ENCODE peak calls at places on chromosomes 12 and 14, in nine cellular contexts. P is CD8-positive, alpha-beta T cell; W is foreskin fibroblast; Z is mucosa of descending colon; Y is astrocyte; T is IMR-90; G is omental fat pad; V is WERI-Rb-1; N is tibial nerve. B is an unnamed sample.

GRCh38 chr12:47249719-47250506 is 170.2 kb upstream of the AMIGO2 start:
- DNase-seq in T (no peak), G (no peak), Z (no peak), N (no peak), Y (peak), W (no peak), P (no peak), V (no peak), B (no peak)

GRCh38 chr14:77195766-77196165 is 14.2 kb downstream of the TMEM63C start:
- DNase-seq in T (no peak), N (no peak), Y (no peak), G (no peak), V (no peak), Z (no peak), W (no peak), P (no peak), B (no peak)

GRCh38 chr12:124745891-124746570 is 117.6 kb downstream of the SCARB1 start:
- DNase-seq in T (peak), Y (peak), P (peak), G (peak), V (peak), Z (peak), W (peak), N (peak), B (peak)

GRCh38 chr12:114013601-114014345 is 47.6 kb upstream of the RBM19 start:
- DNase-seq in N (no peak), W (peak), Y (no peak), G (no peak), T (peak), P (no peak), V (no peak), Z (no peak), B (no peak)

GRCh38 chr12:62075860-62076259 is 184.3 kb upstream of the USP15 start:
- DNase-seq in P (no peak), V (no peak), T (no peak), N (no peak), Z (no peak), G (no peak), W (no peak), Y (no peak), B (no peak)

GRCh38 chr12:119036878-119037493 is 55.6 kb downstream of the SRRM4 start:
- DNase-seq in Z (no peak), G (no peak), N (peak), P (no peak), Y (no peak), T (no peak), V (peak), W (no peak), B (peak)

GRCh38 chr12:59973515-59973914 is 377.7 kb downstream of the SLC16A7 start:
- DNase-seq in Y (peak), V (no peak), W (peak), P (no peak), Z (no peak), T (peak), N (no peak), G (no peak), B (no peak)

GRCh38 chr12:25701290-25701689 is 148.2 kb upstream of the LMNTD1 start:
- DNase-seq in T (peak), V (no peak), Z (no peak), G (no peak), N (no peak), W (peak), Y (peak), P (no peak), B (no peak)

GRCh38 chr12:104805186-104805585 is 152.9 kb downstream of the SLC41A2 start:
- DNase-seq in W (peak), N (no peak), T (peak), Z (no peak), P (no peak), V (no peak), Y (peak), G (no peak), B (no peak)

GRCh38 chr14:104509673-104510072 is 69.9 kb upstream of the C14orf180 start:
- DNase-seq in V (peak), T (no peak), P (no peak), G (no peak), W (no peak), Y (no peak), N (no peak), Z (no peak), B (no peak)

GRCh38 chr12:49288412-49288853 is 6.5 kb upstream of the PRPH start:
- DNase-seq in G (peak), N (peak), Y (no peak), P (peak), T (peak), Z (no peak), V (peak), W (peak), B (peak)

GRCh38 chr12:106883421-106883820 is 72.3 kb upstream of the TMEM263 start:
- DNase-seq in Z (no peak), G (no peak), Y (peak), P (no peak), W (no peak), N (no peak), V (no peak), T (peak), B (no peak)

GRCh38 chr12:94553130-94553519 is 93.5 kb upstream of the CEP83 start:
- DNase-seq in Z (no peak), V (no peak), P (no peak), W (peak), G (no peak), N (no peak), Y (peak), T (peak), B (no peak)

GRCh38 chr14:103372552-103373304 is 12.5 kb upstream of the MARK3 start:
- DNase-seq in V (no peak), P (no peak), Z (no peak), Y (peak), N (no peak), G (no peak), W (peak), T (peak), B (no peak)

GRCh38 chr12:53098982-53099651 is 1.6 kb downstream of the IGFBP6 start:
- DNase-seq in N (peak), Z (peak), W (peak), G (peak), T (peak), P (peak), Y (peak), V (peak), B (peak)

GRCh38 chr12:5369298-5369697 is 62.6 kb upstream of the NTF3 start:
- DNase-seq in V (no peak), Y (no peak), G (no peak), Z (no peak), P (no peak), N (no peak), W (no peak), T (no peak), B (no peak)

GRCh38 chr12:6827437-6827894 is 741 bp upstream of the P3H3 start:
- DNase-seq in T (peak), G (peak), P (peak), Z (peak), Y (peak), N (peak), V (peak), W (peak), B (peak)

DNA sequence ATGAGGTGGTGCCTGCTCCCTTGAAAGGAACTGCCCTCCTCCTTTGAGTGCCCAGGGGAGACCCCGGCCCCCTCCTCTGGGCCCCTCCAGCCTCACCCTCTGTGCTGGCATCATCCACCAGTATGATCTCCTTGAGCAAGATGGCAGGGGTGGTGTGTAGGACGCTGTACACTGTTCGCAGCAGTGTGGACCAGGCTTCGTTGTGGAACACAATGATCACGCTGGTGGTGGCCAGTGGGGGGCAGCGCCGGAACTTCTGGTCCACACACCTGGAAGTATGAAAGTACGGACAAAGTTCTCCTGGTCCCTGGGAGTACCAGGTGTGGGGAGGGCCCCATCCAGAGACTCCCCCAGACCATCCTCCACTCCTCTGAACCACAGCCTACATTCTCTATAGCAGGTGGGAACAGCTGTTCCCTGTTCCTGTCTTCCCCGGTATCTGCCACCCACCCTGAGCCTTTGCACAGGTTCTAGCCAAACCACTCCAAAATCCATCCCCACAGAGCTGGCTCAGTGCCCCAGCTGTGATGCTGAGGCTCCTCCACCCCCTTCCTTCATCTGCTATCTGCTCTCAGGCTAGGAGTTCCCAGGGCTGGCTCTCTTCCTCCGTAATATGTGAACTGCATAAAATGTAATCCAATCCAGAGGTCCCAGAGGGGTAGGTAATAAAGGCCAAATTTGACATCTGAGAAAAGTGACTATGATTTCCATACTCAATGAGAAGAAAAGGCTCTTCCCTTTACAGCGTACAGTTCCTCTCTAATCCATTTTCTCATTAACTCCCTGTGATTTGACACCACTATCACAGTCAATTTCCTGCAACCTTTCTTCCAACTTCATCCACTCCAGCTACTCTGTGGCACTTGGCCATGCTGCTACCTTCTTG is 13.9 kb downstream of the GALNT6 start:
- DNase-seq in Y (no peak), G (no peak), W (no peak), N (no peak), P (no peak), V (no peak), Z (no peak), T (no peak), B (no peak)
- TF ChIP-seq CTCF in Y (no peak), G (no peak), W (no peak), N (no peak), P (no peak), V (peak), Z (no peak), T (no peak), B (no peak)

GRCh38 chr14:93787465-93788306 is 599 bp downstream of the PRIMA1 start:
- DNase-seq in W (no peak), Z (no peak), Y (no peak), V (no peak), T (no peak), G (no peak), N (no peak), P (no peak), B (no peak)

GRCh38 chr14:93788307-93788556 is at the start of gene PRIMA1:
- DNase-seq in V (no peak), G (no peak), T (no peak), N (no peak), P (no peak), W (no peak), Z (no peak), Y (no peak), B (peak)

GRCh38 chr14:93790966-93791365 is 2.7 kb upstream of the PRIMA1 start:
- DNase-seq in T (no peak), Z (no peak), V (no peak), N (no peak), G (no peak), Y (no peak), P (no peak), W (no peak), B (no peak)

GRCh38 chr14:93789366-93790130 is 1.3 kb upstream of the PRIMA1 start:
- DNase-seq in V (peak), G (no peak), P (no peak), T (no peak), Y (no peak), W (no peak), Z (no peak), N (no peak), B (peak)

DNA sequence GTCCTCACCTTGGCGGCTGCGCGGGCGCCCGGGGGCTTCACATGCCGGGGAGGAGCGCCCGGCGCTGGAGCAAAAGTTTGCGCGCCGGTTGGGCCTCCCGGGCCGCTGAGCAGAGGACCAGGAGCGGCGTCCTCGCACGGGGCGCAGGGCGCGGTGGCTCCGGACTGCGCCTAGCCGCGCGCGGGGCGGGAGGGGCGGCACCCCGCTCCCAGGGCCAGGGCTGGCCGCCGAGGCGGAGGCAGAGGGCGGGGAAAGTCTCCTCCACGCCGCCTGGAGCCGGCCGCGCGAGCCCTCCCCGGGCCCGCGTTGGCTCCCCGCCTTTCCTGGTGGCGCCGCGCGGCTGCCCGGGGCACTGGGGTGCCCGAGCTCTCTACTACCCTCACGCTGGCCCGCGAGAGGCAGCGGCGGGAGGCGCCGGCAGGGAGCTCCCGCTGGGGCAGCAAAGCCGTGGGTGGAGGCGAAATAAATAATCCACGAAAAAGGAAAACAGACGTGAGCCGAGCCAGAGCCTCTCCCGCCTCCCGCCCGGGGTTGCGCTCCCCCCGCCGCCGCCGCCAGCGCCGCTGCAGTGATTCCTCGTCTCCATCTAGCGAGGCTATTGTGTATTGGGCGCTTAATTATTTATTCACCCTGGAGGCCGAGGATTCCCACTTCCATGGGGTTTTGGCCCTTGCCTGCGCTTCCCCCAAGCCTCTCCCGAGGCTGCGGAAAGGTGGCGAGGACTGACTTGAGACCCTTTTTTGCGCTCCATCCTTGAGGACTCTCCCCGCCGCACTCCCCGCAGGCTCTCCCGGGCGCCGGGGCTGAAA is 476 bp upstream of the PRIMA1 start:
- DNase-seq in V (peak), Z (no peak), Y (no peak), N (no peak), P (no peak), G (no peak), T (no peak), W (no peak), B (peak)
- TF ChIP-seq CTCF in V (peak), Z (no peak), Y (no peak), N (peak), P (no peak), G (no peak), T (no peak), W (no peak), B (peak)

DNA sequence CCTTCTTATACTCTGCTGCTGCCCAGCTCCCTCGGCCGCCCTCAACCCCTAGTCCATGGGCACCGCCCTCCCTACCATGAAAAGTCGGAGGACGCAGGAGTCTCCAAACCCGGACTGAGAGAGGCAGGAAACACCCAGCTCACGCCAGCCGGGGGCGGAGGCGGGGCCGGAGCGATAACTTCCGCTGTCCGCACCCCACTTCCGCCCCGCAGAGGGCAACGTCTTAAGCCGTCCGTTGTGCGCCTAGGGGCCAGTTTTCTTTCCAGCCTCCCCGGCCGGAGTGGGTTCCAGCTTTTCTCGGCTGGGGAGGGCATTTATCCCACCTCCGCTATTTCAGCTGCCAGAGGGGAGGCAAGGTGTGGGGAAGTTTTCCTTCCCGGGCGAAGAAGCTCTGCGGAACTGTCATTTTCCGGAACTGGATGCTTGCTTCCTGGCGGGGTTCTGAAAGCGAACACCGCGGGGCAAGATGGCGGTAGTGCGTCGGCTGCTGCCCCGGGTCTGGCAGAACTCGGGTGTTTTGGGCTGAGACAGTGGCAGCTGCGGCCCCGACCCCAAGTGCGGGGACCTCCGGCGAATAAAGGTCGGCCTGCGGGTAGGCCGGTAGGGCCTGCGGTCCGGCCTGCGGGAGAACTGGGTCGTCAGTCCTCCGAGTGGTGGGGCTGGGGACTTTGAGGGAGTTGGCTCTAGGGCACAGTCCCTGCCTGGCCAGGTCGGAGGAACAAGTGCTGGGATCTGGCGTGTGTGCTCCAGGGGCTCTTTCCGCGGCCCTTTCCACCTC is at the start of the genes KCTD10 and UBE3B:
- DNase-seq in P (peak), N (peak), V (peak), Z (peak), T (peak), G (peak), Y (peak), W (peak), B (peak)
- TF ChIP-seq CTCF in P (no peak), N (no peak), V (no peak), Z (no peak), T (no peak), G (no peak), Y (no peak), W (no peak), B (no peak)

GRCh38 chr14:73777420-73777819 is 63.2 kb upstream of the PNMA1 start:
- DNase-seq in G (no peak), W (no peak), V (no peak), Y (no peak), T (no peak), N (no peak), Z (no peak), P (no peak), B (no peak)
- TF ChIP-seq CTCF in G (no peak), W (no peak), V (no peak), Y (no peak), T (no peak), N (no peak), Z (no peak), P (no peak), B (no peak)

DNA sequence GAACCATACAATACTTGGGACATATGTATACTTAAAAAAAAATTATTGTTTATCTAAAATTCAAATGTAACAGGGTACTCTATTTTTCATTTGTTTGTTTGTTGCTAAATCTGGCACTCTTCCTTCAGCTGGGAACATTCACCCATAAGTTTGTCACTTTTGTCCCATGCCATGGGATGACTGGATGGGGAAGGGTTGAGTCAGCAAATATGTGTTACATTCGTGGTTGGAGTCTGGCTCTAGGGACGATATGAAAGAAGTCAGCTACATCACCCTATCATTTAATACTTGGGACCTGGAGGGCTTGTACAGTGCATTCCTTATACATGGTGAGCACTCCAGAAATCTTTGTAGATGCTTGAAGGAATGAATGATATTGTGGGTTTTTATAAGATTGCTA is 131.3 kb downstream of the IPO8 start:
- DNase-seq in G (no peak), P (no peak), T (no peak), W (no peak), Y (no peak), N (no peak), V (no peak), Z (no peak), B (no peak)
- TF ChIP-seq CTCF in G (no peak), P (no peak), T (no peak), W (no peak), Y (no peak), N (no peak), V (no peak), Z (no peak), B (no peak)

B was measured in D721Med.